ENCODE peak calls at places on chromosomes 6 and 20, in nine cellular contexts. M, V, B, C, X, K, O, J and P are unnamed samples.

GRCh38 chr6:109486068-109486467 is 3.0 kb upstream of the ZBTB24 start:
- DNase-seq in B (peak; percentile 41), J (no peak), V (no peak), C (peak; percentile 38), M (no peak), X (no peak), K (no peak), O (no peak), P (no peak)

GRCh38 chr6:152091851-152092341 is 284.4 kb downstream of the ESR1 start:
- DNase-seq in M (no peak), X (no peak), V (no peak), C (no peak), J (no peak), K (peak; percentile 95), O (peak; percentile 71), B (no peak), P (no peak)

GRCh38 chr6:22906091-22906549 is 336.8 kb downstream of the HDGFL1 start:
- DNase-seq in M (no peak), O (peak; percentile 48), X (no peak), J (no peak), K (peak; percentile 42), B (no peak), C (no peak), V (no peak), P (no peak)

GRCh38 chr20:58612021-58612700 is 38.9 kb upstream of the STX16 start:
- DNase-seq in C (no peak), M (no peak), O (no peak), B (no peak), X (no peak), J (no peak), V (no peak), K (no peak), P (no peak)

GRCh38 chr6:78347191-78347916 is 520.0 kb upstream of the IRAK1BP1 start:
- DNase-seq in O (no peak), K (no peak), J (no peak), X (no peak), M (no peak), V (no peak), C (no peak), B (no peak), P (no peak)

GRCh38 chr6:149026530-149026942 is 279.7 kb downstream of the UST start:
- DNase-seq in V (no peak), C (peak; percentile 59), J (no peak), K (peak; percentile 69), X (no peak), O (peak; percentile 95), M (no peak), B (no peak), P (no peak)

GRCh38 chr20:11965602-11966001 is 47.9 kb downstream of the BTBD3 start:
- DNase-seq in J (no peak), V (no peak), C (no peak), M (no peak), K (no peak), X (no peak), O (no peak), B (no peak), P (no peak)

GRCh38 chr6:130583268-130583667 is 217.5 kb downstream of the TMEM200A start:
- DNase-seq in J (no peak), C (no peak), V (no peak), X (no peak), M (no peak), K (no peak), B (no peak), O (no peak), P (no peak)

GRCh38 chr6:110048221-110048875 is 70.2 kb downstream of the GPR6 start:
- DNase-seq in M (no peak), J (no peak), B (no peak), X (no peak), K (no peak), V (no peak), O (peak; percentile 25), C (no peak), P (no peak)

GRCh38 chr6:43120938-43121913 is 45.1 kb downstream of the PTK7 start:
- DNase-seq in K (peak; percentile 99), M (peak; percentile 96), C (no peak), O (peak; percentile 98), B (peak; percentile 48), J (no peak), X (peak; percentile 92), V (peak; percentile 87), P (peak; percentile 94)